ENCODE peak calls at places on chromosomes 2 and 18, in ten cellular contexts. B, I, P, H, U, M, C, S, D and T are unnamed samples. For H3K36me3, the result is how much of the 10 kb centered on the place peaks cover.

GRCh38 chr18:29096380-29096779 is 919.5 kb upstream of the CDH2 start:
- DNase-seq in P (no peak), D (no peak), I (no peak), M (no peak), B (no peak), S (no peak), C (no peak), H (no peak), U (no peak), T (no peak)

GRCh38 chr18:48022531-48023330 is 92.3 kb upstream of the SMAD2 start:
- DNase-seq in P (peak), B (peak), M (no peak), H (peak), U (peak), C (peak), S (peak), I (no peak), D (no peak), T (peak)

GRCh38 chr2:127762441-127762840 is 48.5 kb downstream of the WDR33 start:
- DNase-seq in C (no peak), U (no peak), I (no peak), D (no peak), S (no peak), P (no peak), B (no peak), H (no peak), M (no peak), T (no peak)

GRCh38 chr2:23506460-23507266 is 121.7 kb downstream of the KLHL29 start:
- DNase-seq in D (no peak), B (no peak), I (no peak), P (no peak), M (no peak), S (no peak), C (no peak), H (no peak), U (no peak), T (no peak)

GRCh38 chr2:179532890-179533289 is 268.3 kb upstream of the SESTD1 start:
- DNase-seq in M (no peak), U (no peak), S (no peak), C (no peak), I (no peak), B (peak), P (no peak), D (no peak), H (peak), T (no peak)

GRCh38 chr2:150030440-150030839 is 442.9 kb upstream of the MMADHC start:
- DNase-seq in D (no peak), H (no peak), M (no peak), I (no peak), B (no peak), S (no peak), C (no peak), P (no peak), U (no peak), T (no peak)

GRCh38 chr2:222613715-222614331 is 42.1 kb downstream of the FARSB start:
- DNase-seq in D (no peak), S (peak), H (peak), C (peak), B (peak), U (peak), M (no peak), P (no peak), I (no peak), T (peak)

GRCh38 chr2:240213226-240213475 is 72.7 kb upstream of the OTOS start:
- DNase-seq in H (no peak), U (no peak), I (no peak), B (no peak), C (no peak), P (no peak), S (no peak), M (no peak), D (peak), T (no peak)

GRCh38 chr18:77647472-77647871 is 397.8 kb downstream of the GALR1 start:
- DNase-seq in S (no peak), C (no peak), B (no peak), U (no peak), M (no peak), H (no peak), P (no peak), I (no peak), D (no peak), T (no peak)

GRCh38 chr2:75632091-75632704 is 14.4 kb upstream of the MRPL19 start:
- DNase-seq in P (no peak), I (no peak), B (no peak), U (no peak), D (no peak), H (no peak), C (no peak), M (no peak), S (no peak), T (no peak)

GRCh38 chr2:196170681-196171247 is 614 bp downstream of the STK17B start:
- DNase-seq in I (peak), D (peak), C (no peak), P (peak), U (no peak), M (peak), S (peak), H (peak), B (peak), T (peak)

GRCh38 chr2:242098445-242099128 is 229.1 kb downstream of the RTP5 start:
- DNase-seq in P (no peak), U (no peak), H (no peak), I (no peak), M (no peak), B (peak), S (peak), C (no peak), D (no peak), T (no peak)

GRCh38 chr2:44753552-44754285 is 187.8 kb upstream of the SIX3 start:
- DNase-seq in S (peak), B (no peak), C (no peak), D (no peak), M (peak), H (no peak), U (no peak), I (no peak), P (no peak), T (no peak)

GRCh38 chr2:49928541-49928940 is 774.2 kb upstream of the FSHR start:
- DNase-seq in B (no peak), C (no peak), M (no peak), D (no peak), H (no peak), I (no peak), P (no peak), S (no peak), U (no peak), T (no peak)

GRCh38 chr2:29011650-29012060 is 30.6 kb downstream of the TOGARAM2 start:
- DNase-seq in U (no peak), S (no peak), D (peak), B (no peak), C (peak), I (peak), M (no peak), H (no peak), P (peak), T (no peak)

GRCh38 chr18:10536270-10536669 is 10.4 kb downstream of the NAPG start:
- DNase-seq in H (no peak), I (no peak), B (peak), M (no peak), P (no peak), D (no peak), U (no peak), C (no peak), S (no peak), T (no peak)

GRCh38 chr2:98909381-98910211 is 26.4 kb downstream of the CRACDL start:
- DNase-seq in S (no peak), P (no peak), M (no peak), U (peak), C (peak), I (peak), B (peak), H (peak), D (peak), T (peak)

GRCh38 chr2:119301413-119301812 is 65.2 kb downstream of the C2orf76 start:
- DNase-seq in P (no peak), C (no peak), B (peak), I (no peak), D (no peak), U (no peak), M (no peak), H (peak), S (no peak), T (no peak)

GRCh38 chr2:197993830-197994229 is 189.4 kb downstream of the PLCL1 start:
- DNase-seq in I (no peak), U (no peak), M (no peak), D (no peak), C (no peak), H (no peak), P (no peak), S (no peak), B (peak), T (no peak)

GRCh38 chr18:62566199-62566598 is 43.4 kb downstream of the ZCCHC2 start:
- DNase-seq in H (peak), M (no peak), D (no peak), C (peak), U (peak), P (no peak), S (no peak), B (no peak), I (peak), T (no peak)

GRCh38 chr18:8052237-8052701 is 485.2 kb downstream of the PTPRM start:
- DNase-seq in I (no peak), M (no peak), S (peak), C (no peak), D (no peak), P (no peak), H (no peak), B (peak), U (no peak), T (peak)

GRCh38 chr18:72700961-72701710 is 157.0 kb upstream of the CBLN2 start:
- DNase-seq in I (no peak), C (no peak), D (no peak), U (no peak), S (peak), B (peak), H (no peak), M (no peak), P (no peak), T (no peak)

GRCh38 chr2:33134764-33135560 is 188.2 kb downstream of the LTBP1 start:
- DNase-seq in M (no peak), I (no peak), S (no peak), U (no peak), B (no peak), H (no peak), D (no peak), C (no peak), P (no peak), T (no peak)

GRCh38 chr2:23756593-23757292 is 170.2 kb downstream of the ATAD2B start:
- DNase-seq in D (no peak), B (no peak), I (no peak), M (no peak), P (no peak), S (no peak), U (no peak), H (no peak), C (no peak), T (no peak)

GRCh38 chr2:90221300-90221651 is 1529.8 kb downstream of the RPIA start:
- DNase-seq in H (no peak), B (no peak), D (no peak), M (no peak), I (no peak), U (no peak), S (no peak), P (no peak), C (no peak), T (no peak)

GRCh38 chr2:102310964-102311640 is at the start of gene IL1RL1:
- DNase-seq in D (no peak), I (no peak), U (no peak), C (no peak), P (no peak), B (no peak), H (no peak), S (no peak), M (no peak), T (peak)

GRCh38 chr2:112959109-112959591 is 18.7 kb upstream of the IL36G start:
- DNase-seq in B (no peak), U (peak), D (no peak), I (no peak), C (peak), H (peak), P (no peak), M (no peak), S (no peak), T (no peak)

GRCh38 chr2:227821043-227821942 is 7.7 kb downstream of the CCL20 start:
- DNase-seq in D (no peak), P (no peak), M (no peak), H (no peak), C (no peak), B (no peak), S (no peak), U (no peak), I (peak), T (no peak)

GRCh38 chr2:195834836-195835235 is 177.8 kb downstream of the SLC39A10 start:
- DNase-seq in D (no peak), C (no peak), S (no peak), M (no peak), B (no peak), P (no peak), H (no peak), I (no peak), U (no peak), T (no peak)

DNA sequence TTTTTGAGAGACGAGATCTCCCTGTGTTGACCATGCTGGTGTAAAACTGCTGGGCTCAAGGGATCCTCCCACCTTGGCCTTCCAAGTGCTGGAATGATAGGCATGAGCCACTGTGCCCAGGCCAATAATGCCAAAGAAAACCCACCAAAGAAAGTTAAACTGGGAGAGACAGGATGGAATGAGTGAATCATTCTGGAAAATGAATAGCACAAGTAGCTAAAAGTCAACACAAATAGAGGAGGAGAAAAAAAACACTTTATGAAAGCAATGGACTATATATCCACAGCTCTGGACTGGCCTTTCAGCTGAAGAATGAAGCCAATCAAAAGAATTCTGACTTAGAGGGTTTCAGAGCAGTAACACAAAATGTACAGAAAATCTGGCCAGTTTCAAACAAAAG is 23.9 kb downstream of the IAH1 start:
- DNase-seq in D (no peak), M (no peak), S (no peak), B (no peak), H (no peak), C (no peak), U (no peak), I (no peak), P (no peak), T (peak)
- H3K36me3 ChIP-seq in D (under half), M (under half), S (under half), B (under half), H (under half), C (half or more), U (half or more), I (under half), P (under half), T (under half)

DNA sequence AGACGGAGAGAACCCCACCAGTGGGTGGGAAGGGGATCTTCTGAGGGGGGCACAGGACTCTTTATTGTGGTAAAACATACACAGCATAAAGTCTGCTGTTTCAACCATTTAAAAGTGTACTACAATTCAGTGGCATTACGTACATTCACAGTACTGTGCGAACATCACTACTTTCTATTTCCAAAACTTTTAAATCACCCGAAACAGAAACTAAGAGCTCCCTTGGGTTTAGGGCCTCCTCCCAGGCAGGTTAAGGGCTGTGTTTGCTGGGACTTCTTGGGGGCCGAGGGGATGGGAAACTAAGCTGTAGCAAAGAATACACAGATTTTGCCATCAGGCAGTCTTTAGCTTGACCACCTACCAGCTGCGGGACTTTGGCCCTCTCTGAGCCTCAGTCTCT is 242.0 kb downstream of the HAUS1 start:
- DNase-seq in H (no peak), C (no peak), I (no peak), B (no peak), D (no peak), P (no peak), S (peak), M (no peak), U (no peak), T (no peak)
- H3K36me3 ChIP-seq in H (under half), C (under half), I (under half), B (under half), D (under half), P (under half), S (under half), M (under half), U (under half), T (under half)

GRCh38 chr2:207136872-207137271 is 28.9 kb downstream of the KLF7 start:
- DNase-seq in M (no peak), B (no peak), C (no peak), D (no peak), S (no peak), P (no peak), H (no peak), I (no peak), U (no peak), T (no peak)
- H3K36me3 ChIP-seq in M (under half), B (under half), C (half or more), D (under half), S (under half), P (under half), H (under half), I (under half), U (under half), T (under half)

GRCh38 chr2:74206180-74206688 is 7.8 kb downstream of the MTHFD2 start:
- DNase-seq in B (no peak), D (no peak), C (peak), I (peak), M (peak), S (peak), U (no peak), H (no peak), P (peak), T (no peak)

GRCh38 chr2:74205113-74205512 is 6.7 kb downstream of the MTHFD2 start:
- DNase-seq in M (no peak), C (peak), I (no peak), B (no peak), P (no peak), S (no peak), H (no peak), U (no peak), D (no peak), T (no peak)

GRCh38 chr2:74201596-74201995 is 3.2 kb downstream of the MTHFD2 start:
- DNase-seq in P (no peak), C (no peak), I (no peak), U (no peak), H (no peak), B (no peak), D (no peak), S (no peak), M (no peak), T (peak)

GRCh38 chr2:74205586-74205985 is 7.2 kb downstream of the MTHFD2 start:
- DNase-seq in U (no peak), S (peak), M (no peak), B (peak), I (peak), P (no peak), D (no peak), H (no peak), C (peak), T (no peak)

DNA sequence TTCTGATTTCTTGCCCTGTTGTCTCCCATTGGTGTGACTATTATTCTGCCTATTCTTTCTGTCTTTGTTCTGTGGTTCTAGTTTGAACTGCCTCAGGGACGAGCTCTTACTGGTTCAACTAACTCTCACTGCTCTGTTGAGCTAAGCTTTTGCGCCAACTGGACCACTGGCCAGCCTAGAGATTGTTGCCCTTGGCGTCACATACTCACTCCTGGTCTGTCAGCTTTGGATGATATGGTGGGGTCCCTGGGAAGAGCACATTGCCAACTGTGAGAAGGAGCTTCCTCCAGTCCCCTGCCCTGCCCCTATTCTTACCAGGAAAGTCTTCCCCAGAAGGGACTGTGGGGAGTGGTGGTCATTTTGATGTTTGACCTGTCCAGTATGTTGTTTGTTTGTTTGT is 6.0 kb downstream of the MTHFD2 start:
- DNase-seq in C (peak), S (no peak), U (no peak), D (no peak), P (no peak), H (no peak), B (no peak), I (no peak), M (no peak), T (no peak)
- H3K36me3 ChIP-seq in C (half or more), S (under half), U (half or more), D (under half), P (under half), H (under half), B (under half), I (under half), M (under half), T (under half)

DNA sequence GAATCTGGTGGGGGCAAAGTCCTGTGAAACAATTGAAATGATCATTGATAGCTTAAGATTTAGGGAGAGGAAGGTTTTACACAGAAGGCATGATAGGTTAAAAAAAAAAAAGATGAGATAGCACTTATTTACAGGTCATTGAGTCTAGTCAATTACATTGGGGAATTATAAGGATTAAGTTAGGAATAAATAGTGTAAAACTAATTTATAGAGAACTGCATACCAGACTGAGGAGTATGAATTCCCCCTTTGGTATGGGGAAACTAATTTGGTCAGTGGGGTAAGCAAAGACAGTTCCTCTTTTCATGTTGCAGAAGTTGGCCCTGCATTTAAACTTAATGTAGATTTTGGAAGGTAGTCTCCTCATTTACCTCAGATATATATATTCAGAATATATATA is 10.7 kb downstream of the GLS start:
- DNase-seq in D (no peak), U (no peak), S (no peak), M (peak), B (no peak), H (no peak), C (no peak), I (no peak), P (no peak), T (no peak)
- H3K36me3 ChIP-seq in D (under half), U (half or more), S (under half), M (under half), B (under half), H (under half), C (under half), I (under half), P (under half), T (under half)

GRCh38 chr18:51083398-51083797 is 53.4 kb downstream of the SMAD4 start:
- DNase-seq in H (no peak), U (no peak), S (no peak), P (no peak), C (no peak), D (no peak), M (no peak), B (no peak), I (no peak), T (no peak)
- H3K36me3 ChIP-seq in H (under half), U (under half), S (under half), P (under half), C (half or more), D (under half), M (under half), B (under half), I (under half), T (under half)

GRCh38 chr2:216121255-216121654 is 12.1 kb downstream of the XRCC5 start:
- DNase-seq in P (no peak), B (no peak), H (no peak), U (no peak), C (no peak), I (no peak), D (no peak), S (no peak), M (no peak), T (no peak)
- H3K36me3 ChIP-seq in P (half or more), B (half or more), H (half or more), U (half or more), C (half or more), I (under half), D (half or more), S (under half), M (under half), T (half or more)

DNA sequence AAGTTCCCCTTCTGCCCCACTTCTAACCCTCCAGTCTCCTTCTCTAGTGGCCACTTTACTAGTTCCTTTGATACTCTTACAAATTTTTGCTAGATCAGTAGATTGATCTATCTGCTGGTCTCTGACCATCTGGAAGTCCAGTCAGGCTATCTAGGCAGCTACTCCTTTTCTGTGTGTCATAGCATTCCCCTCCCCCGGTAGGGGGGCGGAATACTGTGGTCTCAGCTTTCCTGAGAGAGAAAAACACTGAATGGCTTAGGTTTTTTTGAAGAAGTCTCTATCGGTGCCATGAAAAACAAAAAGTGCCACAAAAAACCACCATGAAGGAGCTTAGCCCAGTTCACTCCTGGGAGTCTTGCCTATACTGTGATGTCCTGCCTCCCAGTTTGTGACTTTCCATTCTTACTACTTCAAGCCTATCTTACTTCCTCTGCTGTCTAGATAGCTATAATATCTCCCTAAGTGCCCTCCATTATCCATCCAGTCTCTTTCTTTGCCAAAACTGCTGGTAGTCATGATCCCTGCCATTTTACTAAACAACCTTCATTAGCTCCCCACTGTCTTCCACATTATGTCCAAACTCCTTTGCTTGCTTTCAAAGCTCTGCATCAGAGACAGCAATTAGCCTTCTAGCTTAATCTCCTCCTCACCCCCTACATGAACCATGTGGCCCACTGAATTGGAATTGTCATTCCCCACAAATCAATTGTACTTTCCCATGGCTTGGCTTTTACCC is 29.9 kb downstream of the TPGS2 start:
- DNase-seq in P (no peak), U (no peak), S (no peak), C (no peak), D (no peak), I (no peak), M (no peak), H (peak), B (no peak), T (peak)
- H3K36me3 ChIP-seq in P (under half), U (half or more), S (under half), C (half or more), D (under half), I (under half), M (under half), H (under half), B (under half), T (half or more)